ENCODE peak calls at places on chromosomes 4 and X, in five cellular contexts. One of them, this sample, is unnamed.

GRCh38 chrX:3712870-3713224 is 602 bp downstream of the PRKX start:
- DNase-seq in RWPE1: no peak
- DNase-seq in GM20000: no peak
- DNase-seq in HL-60: no peak
- DNase-seq in choroid plexus epithelial cell: no peak
- DNase-seq in this sample: peak; percentile 9

GRCh38 chrX:150692837-150693781 is at the start of gene MTMR1:
- DNase-seq in RWPE1: peak; percentile 24
- DNase-seq in GM20000: peak; percentile 80
- DNase-seq in HL-60: no peak
- DNase-seq in choroid plexus epithelial cell: no peak
- DNase-seq in this sample: peak; percentile 58

GRCh38 chr4:55762815-55763214 is 56.8 kb upstream of the EXOC1L start:
- DNase-seq in RWPE1: no peak
- DNase-seq in GM20000: no peak
- DNase-seq in HL-60: no peak
- DNase-seq in choroid plexus epithelial cell: no peak
- DNase-seq in this sample: no peak

GRCh38 chr4:7638463-7638862 is 203.7 kb upstream of the PSAPL1 start:
- DNase-seq in RWPE1: no peak
- DNase-seq in GM20000: no peak
- DNase-seq in HL-60: no peak
- DNase-seq in choroid plexus epithelial cell: no peak
- DNase-seq in this sample: no peak

GRCh38 chrX:108070891-108071290 is 20.5 kb downstream of the PSMD10 start:
- DNase-seq in RWPE1: peak; percentile 78
- DNase-seq in GM20000: no peak
- DNase-seq in HL-60: no peak
- DNase-seq in choroid plexus epithelial cell: peak; percentile 70
- DNase-seq in this sample: no peak

GRCh38 chr4:6689506-6689960 is 4.1 kb upstream of the S100P start:
- DNase-seq in RWPE1: no peak
- DNase-seq in GM20000: no peak
- DNase-seq in HL-60: no peak
- DNase-seq in choroid plexus epithelial cell: no peak
- DNase-seq in this sample: peak; percentile 39

GRCh38 chr4:159248383-159249178 is 145.7 kb downstream of the RAPGEF2 start:
- DNase-seq in RWPE1: no peak
- DNase-seq in GM20000: peak; percentile 12
- DNase-seq in HL-60: no peak
- DNase-seq in choroid plexus epithelial cell: peak; percentile 94
- DNase-seq in this sample: no peak

GRCh38 chr4:72846280-72847111 is 223.0 kb downstream of the COX18 start:
- DNase-seq in RWPE1: no peak
- DNase-seq in GM20000: no peak
- DNase-seq in HL-60: peak; percentile 10
- DNase-seq in choroid plexus epithelial cell: peak; percentile 70
- DNase-seq in this sample: no peak

GRCh38 chr4:7847206-7847605 is 92.5 kb downstream of the AFAP1 start:
- DNase-seq in RWPE1: no peak
- DNase-seq in GM20000: no peak
- DNase-seq in HL-60: no peak
- DNase-seq in choroid plexus epithelial cell: no peak
- DNase-seq in this sample: no peak

GRCh38 chr4:182179105-182179504 is 64.1 kb upstream of the TENM3 start:
- DNase-seq in RWPE1: peak; percentile 18
- DNase-seq in GM20000: no peak
- DNase-seq in HL-60: no peak
- DNase-seq in choroid plexus epithelial cell: peak; percentile 88
- DNase-seq in this sample: no peak

GRCh38 chr4:86891785-86892638 is at the start of gene C4orf36:
- DNase-seq in RWPE1: peak; percentile 72
- DNase-seq in GM20000: peak; percentile 61
- DNase-seq in HL-60: no peak
- DNase-seq in choroid plexus epithelial cell: no peak
- DNase-seq in this sample: peak; percentile 55

GRCh38 chr4:69134471-69134870 is 38.2 kb downstream of the UGT2B7 start:
- DNase-seq in RWPE1: no peak
- DNase-seq in GM20000: no peak
- DNase-seq in HL-60: no peak
- DNase-seq in choroid plexus epithelial cell: no peak
- DNase-seq in this sample: no peak

GRCh38 chrX:41868392-41868977 is 54.9 kb downstream of the CASK start:
- DNase-seq in RWPE1: no peak
- DNase-seq in GM20000: no peak
- DNase-seq in HL-60: no peak
- DNase-seq in choroid plexus epithelial cell: no peak
- DNase-seq in this sample: no peak

GRCh38 chrX:11470231-11470630 is 177.0 kb downstream of the AMELX start:
- DNase-seq in RWPE1: peak; percentile 2
- DNase-seq in GM20000: no peak
- DNase-seq in HL-60: no peak
- DNase-seq in choroid plexus epithelial cell: peak; percentile 89
- DNase-seq in this sample: no peak

GRCh38 chr4:149063007-149063406 is 620.8 kb upstream of the NR3C2 start:
- DNase-seq in RWPE1: no peak
- DNase-seq in GM20000: no peak
- DNase-seq in HL-60: no peak
- DNase-seq in choroid plexus epithelial cell: no peak
- DNase-seq in this sample: no peak

GRCh38 chrX:115017455-115017854 is at the start of gene IL13RA2:
- DNase-seq in RWPE1: no peak
- DNase-seq in GM20000: no peak
- DNase-seq in HL-60: no peak
- DNase-seq in choroid plexus epithelial cell: peak; percentile 27
- DNase-seq in this sample: no peak

DNA sequence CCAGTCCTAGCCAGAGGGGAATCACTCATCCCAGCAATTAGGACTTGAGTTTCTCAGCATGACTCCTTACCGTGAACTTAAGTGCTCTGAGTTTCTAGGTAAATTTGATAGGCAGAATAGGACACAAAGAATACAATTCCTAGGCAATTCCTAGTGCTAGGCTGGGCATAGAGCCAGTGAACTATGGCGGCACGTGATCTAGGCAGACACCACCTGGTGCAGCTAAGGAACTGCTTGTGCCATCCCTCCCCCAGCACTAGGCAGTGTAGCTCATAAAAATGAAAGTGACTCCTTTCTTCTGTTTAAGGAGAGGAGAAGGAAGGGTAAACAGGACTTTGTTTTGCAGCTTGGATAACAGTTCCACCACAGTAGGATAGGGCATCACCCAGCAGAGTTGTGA is 736.3 kb upstream of the PCDH7 start:
- DNase-seq in RWPE1: no peak
- DNase-seq in GM20000: no peak
- DNase-seq in HL-60: no peak
- DNase-seq in choroid plexus epithelial cell: no peak
- DNase-seq in this sample: no peak
- TF ChIP-seq CTCF in RWPE1: no peak
- TF ChIP-seq CTCF in GM20000: no peak
- TF ChIP-seq CTCF in HL-60: no peak
- TF ChIP-seq CTCF in choroid plexus epithelial cell: no peak
- TF ChIP-seq CTCF in this sample: no peak

DNA sequence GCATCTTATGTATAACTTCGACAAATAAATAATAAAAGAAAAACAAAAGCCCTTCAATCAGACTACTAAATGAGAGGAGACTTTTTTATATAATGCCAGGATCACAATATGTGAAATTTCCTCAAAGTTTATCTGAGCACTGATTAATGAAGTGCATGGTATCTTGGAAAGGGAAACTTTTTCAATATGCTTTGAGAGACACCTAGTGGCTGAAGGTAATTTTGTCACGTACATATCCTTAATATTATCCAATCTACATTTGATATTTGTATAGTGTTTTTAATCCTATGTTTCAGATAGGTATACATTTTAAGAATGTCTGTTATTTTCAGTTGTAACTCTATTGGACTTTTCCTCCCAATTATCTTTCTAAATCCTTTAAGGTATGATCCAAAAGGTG is 146.8 kb downstream of the KLHL4 start:
- DNase-seq in RWPE1: peak; percentile 4
- DNase-seq in GM20000: no peak
- DNase-seq in HL-60: no peak
- DNase-seq in choroid plexus epithelial cell: peak; percentile 62
- DNase-seq in this sample: no peak
- TF ChIP-seq CTCF in RWPE1: peak; percentile 24
- TF ChIP-seq CTCF in GM20000: no peak
- TF ChIP-seq CTCF in HL-60: no peak
- TF ChIP-seq CTCF in choroid plexus epithelial cell: peak; percentile 42
- TF ChIP-seq CTCF in this sample: peak; percentile 33

DNA sequence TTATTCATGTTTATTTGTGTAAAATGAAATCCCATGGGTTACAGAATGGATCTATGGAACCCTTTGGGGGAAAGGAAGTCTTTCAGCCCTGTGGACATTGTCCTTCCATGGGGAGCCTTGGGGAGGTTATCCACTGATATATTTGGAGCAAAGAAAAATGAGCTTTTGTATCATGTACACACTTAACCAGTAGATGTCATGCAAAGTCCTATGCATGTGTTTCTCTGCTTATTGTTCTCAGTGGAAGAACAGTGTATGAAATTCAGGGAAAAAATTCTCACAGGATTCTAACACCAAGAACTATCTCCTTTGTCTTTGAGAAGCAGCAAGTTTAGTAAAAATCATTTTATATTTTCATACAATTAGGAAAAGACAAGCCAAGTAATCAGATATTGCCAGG is 105.3 kb downstream of the DTHD1 start:
- DNase-seq in RWPE1: no peak
- DNase-seq in GM20000: no peak
- DNase-seq in HL-60: no peak
- DNase-seq in choroid plexus epithelial cell: no peak
- DNase-seq in this sample: no peak
- TF ChIP-seq CTCF in RWPE1: no peak
- TF ChIP-seq CTCF in GM20000: no peak
- TF ChIP-seq CTCF in HL-60: no peak
- TF ChIP-seq CTCF in choroid plexus epithelial cell: no peak
- TF ChIP-seq CTCF in this sample: no peak

GRCh38 chr4:2882341-2882740 is 38.7 kb downstream of the ADD1 start:
- DNase-seq in RWPE1: no peak
- DNase-seq in GM20000: no peak
- DNase-seq in HL-60: no peak
- DNase-seq in choroid plexus epithelial cell: no peak
- DNase-seq in this sample: no peak
- TF ChIP-seq CTCF in RWPE1: no peak
- TF ChIP-seq CTCF in GM20000: no peak
- TF ChIP-seq CTCF in HL-60: no peak
- TF ChIP-seq CTCF in choroid plexus epithelial cell: no peak
- TF ChIP-seq CTCF in this sample: no peak

GRCh38 chr4:46937493-46937892 is 28.4 kb upstream of the COX7B2 start:
- DNase-seq in RWPE1: peak; percentile 4
- DNase-seq in GM20000: peak; percentile 3
- DNase-seq in HL-60: no peak
- DNase-seq in choroid plexus epithelial cell: peak; percentile 62
- DNase-seq in this sample: no peak
- TF ChIP-seq CTCF in RWPE1: no peak
- TF ChIP-seq CTCF in GM20000: no peak
- TF ChIP-seq CTCF in HL-60: no peak
- TF ChIP-seq CTCF in choroid plexus epithelial cell: peak; percentile 54
- TF ChIP-seq CTCF in this sample: no peak

GRCh38 chrX:26083093-26083492 is 55.0 kb upstream of the MAGEB18 start:
- DNase-seq in RWPE1: no peak
- DNase-seq in GM20000: no peak
- DNase-seq in HL-60: no peak
- DNase-seq in choroid plexus epithelial cell: no peak
- DNase-seq in this sample: no peak
- TF ChIP-seq CTCF in RWPE1: no peak
- TF ChIP-seq CTCF in GM20000: no peak
- TF ChIP-seq CTCF in HL-60: no peak
- TF ChIP-seq CTCF in choroid plexus epithelial cell: no peak
- TF ChIP-seq CTCF in this sample: no peak

GRCh38 chr4:92606227-92606626 is 302.5 kb downstream of the GRID2 start:
- DNase-seq in RWPE1: no peak
- DNase-seq in GM20000: no peak
- DNase-seq in HL-60: no peak
- DNase-seq in choroid plexus epithelial cell: no peak
- DNase-seq in this sample: no peak

GRCh38 chr4:92599044-92599443 is 295.3 kb downstream of the GRID2 start:
- DNase-seq in RWPE1: peak; percentile 31
- DNase-seq in GM20000: no peak
- DNase-seq in HL-60: no peak
- DNase-seq in choroid plexus epithelial cell: peak; percentile 1
- DNase-seq in this sample: no peak

GRCh38 chr4:92600638-92601037 is 296.9 kb downstream of the GRID2 start:
- DNase-seq in RWPE1: no peak
- DNase-seq in GM20000: no peak
- DNase-seq in HL-60: no peak
- DNase-seq in choroid plexus epithelial cell: no peak
- DNase-seq in this sample: no peak
- TF ChIP-seq CTCF in RWPE1: no peak
- TF ChIP-seq CTCF in GM20000: no peak
- TF ChIP-seq CTCF in HL-60: no peak
- TF ChIP-seq CTCF in choroid plexus epithelial cell: no peak
- TF ChIP-seq CTCF in this sample: no peak

DNA sequence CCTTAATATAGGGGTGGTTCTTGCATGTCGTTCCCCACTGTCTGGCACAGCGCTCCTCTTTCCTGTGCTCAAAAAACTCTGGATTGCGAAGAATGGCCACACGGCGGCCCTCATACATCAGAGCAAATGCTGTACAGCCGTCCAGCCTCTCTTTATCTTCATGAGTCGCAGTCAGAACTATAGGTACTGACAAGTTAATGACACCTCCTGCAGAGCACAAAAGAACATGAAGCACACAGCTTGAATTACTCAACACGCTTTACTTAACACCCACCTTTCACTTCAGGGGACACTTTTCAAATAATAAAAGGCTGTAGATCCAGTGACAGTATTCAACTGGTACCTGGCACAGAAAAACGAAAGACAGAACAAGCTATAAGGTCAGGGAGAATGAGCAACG is 65.3 kb downstream of the PAPSS1 start:
- DNase-seq in RWPE1: peak; percentile 0
- DNase-seq in GM20000: no peak
- DNase-seq in HL-60: no peak
- DNase-seq in choroid plexus epithelial cell: peak; percentile 43
- DNase-seq in this sample: no peak
- TF ChIP-seq CTCF in RWPE1: no peak
- TF ChIP-seq CTCF in GM20000: no peak
- TF ChIP-seq CTCF in HL-60: no peak
- TF ChIP-seq CTCF in choroid plexus epithelial cell: peak; percentile 52
- TF ChIP-seq CTCF in this sample: no peak

This sample was measured in activated CD8-positive, alpha-beta T cell treated with anti-CD3 and anti-CD28 coated beads for 36 hours.